ENCODE peak calls at places on chromosome 4, in five cellular contexts. Y is thoracic aorta, Z is Peyer's patch, J is HCT116, N is endodermal cell. M is an unnamed sample. For H3K4me1, the result is how much of the 10 kb centered on the place peaks cover.

GRCh38 chr4:53089940-53090729 is 228.0 kb downstream of the RASL11B start:
- DNase-seq in Y (no peak), Z (no peak), J (no peak), N (no peak), M (no peak)

GRCh38 chr4:13908455-13908854 is 280.9 kb upstream of the BOD1L1 start:
- DNase-seq in Y (no peak), Z (no peak), J (no peak), N (no peak), M (no peak)

GRCh38 chr4:54678826-54679225 is 21.1 kb downstream of the KIT start:
- DNase-seq in Y (no peak), Z (no peak), J (no peak), N (no peak), M (no peak)

GRCh38 chr4:62709618-62710252 is 1509.6 kb downstream of the ADGRL3 start:
- DNase-seq in Y (no peak), Z (no peak), J (no peak), N (no peak), M (no peak)

GRCh38 chr4:22901631-22902030 is 208.9 kb downstream of the GBA3 start:
- DNase-seq in Y (no peak), Z (no peak), J (no peak), N (no peak), M (no peak)

GRCh38 chr4:159171287-159171686 is 68.4 kb downstream of the RAPGEF2 start:
- DNase-seq in Y (no peak), Z (no peak), J (no peak), N (no peak), M (no peak)

GRCh38 chr4:107552306-107552705 is 167.7 kb downstream of the PAPSS1 start:
- DNase-seq in Y (no peak), Z (no peak), J (no peak), N (no peak), M (no peak)

GRCh38 chr4:82493721-82494425 is 63.5 kb downstream of the ENOPH1 start:
- DNase-seq in Y (no peak), Z (no peak), J (no peak), N (no peak), M (no peak)

GRCh38 chr4:56289934-56290333 is 97.4 kb downstream of the AASDH start:
- DNase-seq in Y (no peak), Z (no peak), J (no peak), N (no peak), M (peak)

GRCh38 chr4:77376788-77377460 is 219.9 kb downstream of the CCNG2 start:
- DNase-seq in Y (no peak), Z (no peak), J (no peak), N (peak), M (no peak)

GRCh38 chr4:3296651-3297050 is 3.8 kb downstream of the RGS12 start:
- DNase-seq in Y (no peak), Z (no peak), J (no peak), N (peak), M (no peak)

GRCh38 chr4:114780205-114780604 is 181.6 kb downstream of the UGT8 start:
- DNase-seq in Y (no peak), Z (no peak), J (peak), N (peak), M (no peak)

DNA sequence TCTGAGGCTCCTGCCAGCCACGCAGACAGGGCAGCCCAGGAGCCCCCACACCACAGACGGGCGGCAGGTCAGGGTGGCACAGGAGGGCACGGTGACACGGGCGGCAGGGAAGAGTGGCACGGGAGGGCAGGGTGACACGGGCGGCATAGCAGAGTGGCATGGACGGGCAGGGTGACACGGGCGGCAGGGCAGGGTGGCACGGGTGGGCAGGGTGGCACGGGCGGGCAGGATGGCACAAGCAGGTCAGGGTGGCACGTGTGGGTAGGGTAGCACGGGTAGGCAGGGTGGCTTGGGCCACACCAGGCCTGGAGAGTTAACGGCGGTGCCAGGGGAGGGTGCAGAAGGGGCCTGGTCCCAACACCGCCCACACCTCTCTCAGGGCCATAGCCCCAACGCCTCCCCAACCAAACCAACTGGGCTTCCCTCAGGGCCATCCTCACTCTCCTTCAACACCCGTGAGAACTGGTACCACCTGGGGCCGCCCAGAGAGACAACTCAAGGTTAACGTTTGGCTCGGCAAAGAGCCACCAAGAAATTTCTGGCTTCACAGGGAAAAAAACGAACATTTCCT is 3.4 kb downstream of the CTBP1 start:
- DNase-seq in Y (no peak), Z (no peak), J (no peak), N (peak), M (peak)
- H3K4me1 ChIP-seq in Y (under half), Z (under half), J (under half), N (under half), M (half or more)

GRCh38 chr4:89868999-89869589 is 25.6 kb upstream of the MMRN1 start:
- DNase-seq in Y (no peak), Z (no peak), J (no peak), N (no peak), M (no peak)
- TF ChIP-seq CTCF in Y (no peak), Z (peak), J (peak), N (peak), M (peak)

GRCh38 chr4:8545439-8545765 is 34.8 kb upstream of the GPR78 start:
- DNase-seq in Y (no peak), Z (no peak), J (no peak), N (no peak), M (no peak)
- H3K4me1 ChIP-seq in Y (under half), Z (under half), J (under half), N (under half), M (under half)

DNA sequence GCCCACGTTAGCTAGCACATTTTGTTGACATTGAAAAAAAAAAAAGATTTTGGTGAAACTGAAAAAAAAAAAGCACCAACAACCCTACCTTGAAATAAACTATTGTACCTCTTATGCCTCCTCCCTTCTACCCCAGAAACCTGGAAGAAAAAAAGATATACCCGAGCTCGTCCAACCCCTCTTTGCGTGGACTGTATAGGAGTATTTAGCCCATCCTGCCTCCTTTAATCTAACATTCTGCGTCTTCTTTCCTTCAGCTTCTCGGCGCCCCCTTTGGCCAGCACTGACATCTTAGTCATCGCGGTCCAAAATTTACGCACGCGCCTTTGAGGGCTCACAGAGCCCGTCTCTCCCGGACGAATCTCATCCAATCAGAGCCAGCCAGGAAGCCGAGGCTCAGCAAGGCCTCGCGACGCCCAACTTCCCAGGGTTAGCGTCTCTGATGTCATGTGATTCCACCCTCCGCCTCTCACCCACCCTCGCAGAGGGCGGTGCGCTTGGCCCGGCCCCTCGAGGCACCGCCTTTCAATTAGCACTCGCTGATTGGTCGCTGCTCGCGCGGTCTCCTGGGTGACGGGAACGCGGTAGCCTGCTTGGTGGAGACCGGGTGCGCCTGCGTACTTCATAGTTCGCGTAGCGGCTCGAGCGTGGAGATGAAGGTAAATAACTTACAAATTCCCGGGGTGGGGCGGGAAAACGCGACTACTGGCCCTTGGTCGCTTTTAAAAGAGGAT is at the start of gene WDR19:
- DNase-seq in Y (peak), Z (peak), J (peak), N (peak), M (peak)
- TF ChIP-seq CTCF in Y (peak), Z (peak), J (peak), N (peak), M (no peak)

M was measured in mucosa of descending colon.